ENCODE peak calls at places on chromosomes 1 and 21, in ten cellular contexts. M is NCI-H1930; B is activated naive CD4-positive, alpha-beta T cell treated with anti-CD3 and anti-CD28 coated beads, Interleukin-2, amount 50 U/mL, for 72 hours; H is NCI-H510A treated with DMSO at 0.1 percent for 48 hours; A is activated T-helper 1 cell treated with anti-CD3 and anti-CD28 coated beads, Interleukin-12 subunit alpha, Interleukin-12 subunit beta, Interleukin-2, Interleukin-4 antibody, amounts not matched to agents 30 ng/mL and 10 ng/mL and 1 ng/mL, durations not matched to agents 14 hours and 24 hours and 36 hours; K is HTR-8/SVneo; D is psoas muscle; F is SHP77; N is cardiac muscle cell; X is A549. O is an unnamed sample.
A peak's percentile ranks its signal among the peaks of the same experiment; 100 is the strongest.

GRCh38 chr1:216051071-216051470 is 372.2 kb downstream of the USH2A start:
- DNase-seq in M (no peak), B (no peak), H (no peak), A (no peak), K (no peak), D (no peak), F (no peak), N (no peak), X (no peak), O (no peak)

GRCh38 chr1:77498918-77499317 is 183.5 kb downstream of the ZZZ3 start:
- DNase-seq in M (no peak), B (no peak), H (no peak), A (no peak), K (no peak), D (no peak), F (no peak), N (no peak), X (no peak), O (no peak)

GRCh38 chr1:67535474-67535873 is 105.3 kb upstream of the SERBP1 start:
- DNase-seq in M (no peak), B (peak; percentile 71), H (peak; percentile 72), A (peak; percentile 8), K (peak; percentile 74), D (peak; percentile 77), F (peak; percentile 64), N (peak; percentile 79), X (peak; percentile 78), O (peak; percentile 74)

GRCh38 chr1:36729716-36730510 is 247.2 kb upstream of the CSF3R start:
- DNase-seq in M (no peak), B (no peak), H (no peak), A (no peak), K (no peak), D (no peak), F (no peak), N (no peak), X (no peak), O (no peak)

GRCh38 chr1:231059566-231060193 is 19.6 kb upstream of the FAM89A start:
- DNase-seq in M (no peak), B (no peak), H (no peak), A (no peak), K (no peak), D (no peak), F (no peak), N (no peak), X (no peak), O (no peak)

GRCh38 chr1:59730302-59730701 is 84.4 kb upstream of the HOOK1 start:
- DNase-seq in M (no peak), B (no peak), H (no peak), A (no peak), K (no peak), D (no peak), F (no peak), N (no peak), X (no peak), O (no peak)

GRCh38 chr1:31196685-31197084 is 43.0 kb downstream of the NKAIN1 start:
- DNase-seq in M (no peak), B (no peak), H (no peak), A (no peak), K (no peak), D (peak; percentile 54), F (no peak), N (no peak), X (no peak), O (no peak)

GRCh38 chr21:46194374-46195334 is 10.4 kb upstream of the SPATC1L start:
- DNase-seq in M (no peak), B (no peak), H (no peak), A (no peak), K (no peak), D (no peak), F (no peak), N (no peak), X (no peak), O (no peak)

GRCh38 chr1:31714442-31715096 is 10.8 kb upstream of the COL16A1 start:
- DNase-seq in M (peak; percentile 34), B (peak; percentile 28), H (no peak), A (no peak), K (no peak), D (peak; percentile 89), F (peak; percentile 63), N (peak; percentile 81), X (peak; percentile 69), O (no peak)